ENCODE peak calls at places on chromosomes 13 and 19, in six cellular contexts. K, I, Q, Y, L and A are unnamed samples.

GRCh38 chr13:110480161-110480560 is 81.4 kb downstream of the RAB20 start:
- DNase-seq in Y (no peak), K (no peak), Q (no peak), I (no peak), L (no peak), A (no peak)

GRCh38 chr13:110348309-110348625 is 41.2 kb downstream of the COL4A2 start:
- DNase-seq in Q (no peak), Y (no peak), K (no peak), I (no peak), L (no peak), A (no peak)

GRCh38 chr13:113410472-113411201 is 42.7 kb downstream of the ADPRHL1 start:
- DNase-seq in L (peak; percentile 23), Q (peak; percentile 65), Y (peak; percentile 35), K (peak; percentile 94), I (peak; percentile 87), A (no peak)

GRCh38 chr19:31099470-31100190 is 249.6 kb downstream of the TSHZ3 start:
- DNase-seq in L (no peak), Y (no peak), K (no peak), I (no peak), Q (no peak), A (no peak)

GRCh38 chr13:32468502-32469147 is 40.7 kb upstream of the N4BP2L1 start:
- DNase-seq in Y (no peak), L (no peak), I (peak; percentile 20), K (no peak), Q (no peak), A (no peak)

GRCh38 chr19:14182481-14182880 is 23.5 kb downstream of the ADGRL1 start:
- DNase-seq in K (no peak), I (no peak), L (no peak), Y (no peak), Q (no peak), A (no peak)

GRCh38 chr13:109275848-109276247 is 510.5 kb downstream of the IRS2 start:
- DNase-seq in K (peak; percentile 52), Q (peak; percentile 40), I (peak; percentile 48), Y (no peak), L (no peak), A (no peak)

GRCh38 chr19:10617409-10618121 is 7.8 kb upstream of the SLC44A2 start:
- DNase-seq in I (peak; percentile 89), Q (peak; percentile 86), L (no peak), K (no peak), Y (no peak), A (no peak)

GRCh38 chr13:46041335-46041934 is 11.1 kb downstream of the ZC3H13 start:
- DNase-seq in I (peak; percentile 59), K (no peak), L (no peak), Y (no peak), Q (no peak), A (peak; percentile 40)

GRCh38 chr13:36725936-36726335 is 52.1 kb downstream of the SERTM1 start:
- DNase-seq in Q (no peak), I (no peak), K (no peak), L (no peak), Y (no peak), A (no peak)

GRCh38 chr19:6503407-6504201 is 1.5 kb upstream of the TUBB4A start:
- DNase-seq in K (no peak), Y (no peak), Q (no peak), L (no peak), I (no peak), A (no peak)

GRCh38 chr19:45790942-45791341 is 1.7 kb downstream of the DMWD start:
- DNase-seq in K (no peak), I (no peak), Y (no peak), Q (no peak), L (no peak), A (peak; percentile 28)

GRCh38 chr19:21848706-21849105 is 12.7 kb upstream of the ZNF43 start:
- DNase-seq in I (peak; percentile 74), Q (peak; percentile 66), Y (no peak), L (no peak), K (no peak), A (no peak)

GRCh38 chr13:48505597-48506091 is 27.2 kb downstream of the RCBTB2 start:
- DNase-seq in I (no peak), Q (peak; percentile 51), K (no peak), Y (peak; percentile 49), L (no peak), A (peak; percentile 72)

GRCh38 chr19:16421982-16422381 is 49.8 kb downstream of the EPS15L1 start:
- DNase-seq in K (no peak), Y (no peak), L (no peak), I (no peak), Q (no peak), A (no peak)

GRCh38 chr19:40411125-40411842 is 1.9 kb downstream of the PRX start:
- DNase-seq in L (no peak), I (no peak), Q (no peak), Y (no peak), K (peak; percentile 90), A (peak; percentile 67)

GRCh38 chr19:30864460-30865215 is 484.6 kb downstream of the TSHZ3 start:
- DNase-seq in Q (no peak), K (no peak), I (no peak), Y (no peak), L (no peak), A (no peak)

GRCh38 chr19:4906963-4907362 is 2.3 kb upstream of the UHRF1 start:
- DNase-seq in K (no peak), I (no peak), Q (no peak), Y (no peak), L (no peak), A (no peak)

GRCh38 chr19:18895038-18895827 is 725 bp downstream of the CERS1 start:
- DNase-seq in I (peak; percentile 27), Q (peak; percentile 28), Y (no peak), L (no peak), K (peak; percentile 85), A (no peak)

DNA sequence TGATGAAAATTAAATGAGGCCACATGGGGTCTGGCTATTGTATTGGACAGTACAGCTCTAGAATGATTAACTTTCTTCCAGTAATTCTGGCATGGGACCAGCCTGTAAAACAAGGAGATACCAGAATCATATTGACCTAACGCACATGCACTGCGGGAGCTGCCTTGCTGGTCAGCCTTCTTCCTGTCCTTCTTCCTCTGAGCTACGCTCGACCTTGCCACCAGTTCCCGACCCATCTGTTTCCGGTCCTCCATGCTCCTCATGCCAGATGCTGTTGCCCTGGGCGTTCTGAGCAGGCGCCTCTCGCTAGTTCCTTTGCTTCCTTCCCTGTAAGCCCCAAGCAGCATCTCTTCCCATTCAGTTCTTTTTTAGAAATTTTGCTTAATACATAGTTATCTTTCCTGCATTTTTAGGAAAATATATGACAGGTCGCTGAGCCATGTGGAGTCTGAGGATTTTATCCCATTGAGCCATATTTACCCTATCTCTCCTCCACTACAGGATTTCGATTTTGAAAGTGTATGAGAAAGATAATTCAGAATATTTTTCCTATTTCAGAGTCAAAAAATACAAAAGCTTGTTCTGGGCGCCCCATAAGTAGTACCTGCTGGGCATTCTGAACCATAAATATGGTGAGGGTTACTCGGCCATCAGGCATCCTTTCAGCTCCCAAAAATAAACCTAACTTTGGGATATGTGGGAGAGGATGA is 38.6 kb downstream of the TNFRSF19 start:
- DNase-seq in K (peak; percentile 72), I (no peak), L (peak; percentile 50), Q (no peak), Y (no peak), A (no peak)
- H3K4me3 ChIP-seq in K (peak overlapping the region; percentile 29), I (no peak overlapping the region), L (no peak overlapping the region), Q (no peak overlapping the region), Y (no peak overlapping the region), A (no peak overlapping the region)

DNA sequence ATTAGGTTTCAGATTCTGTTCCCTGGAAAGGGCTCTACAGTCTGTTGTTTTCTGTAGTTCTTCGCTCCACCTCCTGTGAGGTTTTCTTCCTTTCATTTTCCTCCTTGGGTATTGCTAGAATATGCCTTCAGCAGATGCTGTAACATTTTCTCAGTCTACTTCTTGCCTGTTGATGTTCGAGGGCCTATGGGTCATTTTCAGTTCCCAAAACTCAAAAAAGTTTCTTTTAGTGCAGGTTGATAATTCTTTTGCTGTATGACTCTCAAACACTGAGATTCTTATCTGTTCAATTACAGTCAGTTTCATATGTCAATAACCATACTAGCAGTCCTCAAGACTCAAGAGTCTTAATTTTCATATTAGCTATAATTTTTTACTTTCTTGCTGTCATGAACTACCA is 268.3 kb downstream of the RFC3 start:
- DNase-seq in K (no peak), Q (no peak), L (no peak), Y (no peak), I (no peak), A (no peak)
- H3K36me3 ChIP-seq in K (no peaks in the 10 kb centered on the region), Q (no peaks in the 10 kb centered on the region), L (no peaks in the 10 kb centered on the region), Y (no peaks in the 10 kb centered on the region), I (no peaks in the 10 kb centered on the region), A (no peaks in the 10 kb centered on the region)

DNA sequence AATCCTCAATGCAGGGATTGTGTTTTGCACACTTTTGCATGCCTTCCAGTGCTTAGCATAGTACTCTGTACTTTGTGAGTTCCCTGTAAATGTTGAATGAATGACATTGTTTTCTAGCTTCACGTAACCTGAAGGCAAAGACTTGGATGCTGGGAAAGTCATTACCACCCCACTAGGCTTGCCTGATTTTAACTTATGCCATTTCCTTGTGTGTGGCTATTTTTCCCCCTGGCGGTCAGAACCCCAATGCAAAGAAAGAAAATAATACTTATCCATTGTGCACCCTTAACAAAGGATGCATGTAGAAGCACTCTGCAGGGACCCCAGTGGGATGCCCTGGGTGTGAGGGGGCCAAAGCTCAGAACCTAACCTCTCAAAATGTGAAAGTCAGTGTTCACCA is 1.2 kb upstream of the ENOX1 start:
- DNase-seq in I (peak; percentile 39), K (no peak), Y (no peak), Q (no peak), L (no peak), A (no peak)
- H3K4me3 ChIP-seq in I (no peak overlapping the region), K (peak overlapping the region; percentile 78), Y (peak overlapping the region; percentile 64), Q (peak overlapping the region; percentile 66), L (no peak overlapping the region), A (no peak overlapping the region)

GRCh38 chr13:51066091-51066831 is 44.8 kb downstream of the C13orf42 start:
- DNase-seq in Y (no peak), Q (peak; percentile 71), K (no peak), I (peak; percentile 69), L (peak; percentile 55), A (no peak)
- H3K36me3 ChIP-seq in Y (no peaks in the 10 kb centered on the region), Q (no peaks in the 10 kb centered on the region), K (no peaks in the 10 kb centered on the region), I (no peaks in the 10 kb centered on the region), L (no peaks in the 10 kb centered on the region), A (no peaks in the 10 kb centered on the region)